ENCODE peak calls at places on chromosomes 1 and 21, in ten cellular contexts. One of them, this sample, is unnamed.

GRCh38 chr1:25875856-25876692 is 566 bp upstream of the PAQR7 start:
- DNase-seq in neural progenitor cell: peak; percentile 85
- DNase-seq in spleen: peak; percentile 65
- DNase-seq in ovary: no peak
- DNase-seq in left lung: peak; percentile 61
- DNase-seq in sigmoid colon: no peak
- DNase-seq in IMR-90: no peak
- DNase-seq in fibroblast of lung: no peak
- DNase-seq in CD8-positive, alpha-beta T cell: peak; percentile 12
- DNase-seq in left ventricle myocardium inferior: no peak
- DNase-seq in this sample: no peak

GRCh38 chr21:37564341-37564923 is 197.9 kb downstream of the DYRK1A start:
- DNase-seq in neural progenitor cell: peak; percentile 21
- DNase-seq in spleen: peak; percentile 89
- DNase-seq in ovary: peak; percentile 61
- DNase-seq in left lung: peak; percentile 82
- DNase-seq in sigmoid colon: peak; percentile 90
- DNase-seq in IMR-90: peak; percentile 100
- DNase-seq in fibroblast of lung: peak; percentile 100
- DNase-seq in CD8-positive, alpha-beta T cell: peak; percentile 71
- DNase-seq in left ventricle myocardium inferior: peak; percentile 66
- DNase-seq in this sample: peak; percentile 99

GRCh38 chr1:42815938-42816599 is 853 bp upstream of the ERMAP start:
- DNase-seq in neural progenitor cell: peak; percentile 67
- DNase-seq in spleen: no peak
- DNase-seq in ovary: no peak
- DNase-seq in left lung: no peak
- DNase-seq in sigmoid colon: no peak
- DNase-seq in IMR-90: peak; percentile 6
- DNase-seq in fibroblast of lung: peak; percentile 7
- DNase-seq in CD8-positive, alpha-beta T cell: peak; percentile 4
- DNase-seq in left ventricle myocardium inferior: no peak
- DNase-seq in this sample: no peak

GRCh38 chr1:226135709-226136108 is 50.8 kb downstream of the ACBD3 start:
- DNase-seq in neural progenitor cell: peak; percentile 36
- DNase-seq in spleen: peak; percentile 48
- DNase-seq in ovary: no peak
- DNase-seq in left lung: no peak
- DNase-seq in sigmoid colon: peak; percentile 62
- DNase-seq in IMR-90: no peak
- DNase-seq in fibroblast of lung: peak; percentile 5
- DNase-seq in CD8-positive, alpha-beta T cell: no peak
- DNase-seq in left ventricle myocardium inferior: no peak
- DNase-seq in this sample: no peak

GRCh38 chr1:243846761-243847160 is 3.3 kb downstream of the AKT3 start:
- DNase-seq in neural progenitor cell: no peak
- DNase-seq in spleen: no peak
- DNase-seq in ovary: no peak
- DNase-seq in left lung: no peak
- DNase-seq in sigmoid colon: no peak
- DNase-seq in IMR-90: no peak
- DNase-seq in fibroblast of lung: no peak
- DNase-seq in CD8-positive, alpha-beta T cell: no peak
- DNase-seq in left ventricle myocardium inferior: no peak
- DNase-seq in this sample: no peak

GRCh38 chr1:40382110-40382464 is 8.6 kb downstream of the SMAP2 start:
- DNase-seq in neural progenitor cell: no peak
- DNase-seq in spleen: no peak
- DNase-seq in ovary: no peak
- DNase-seq in left lung: no peak
- DNase-seq in sigmoid colon: no peak
- DNase-seq in IMR-90: no peak
- DNase-seq in fibroblast of lung: peak; percentile 17
- DNase-seq in CD8-positive, alpha-beta T cell: no peak
- DNase-seq in left ventricle myocardium inferior: no peak
- DNase-seq in this sample: no peak

GRCh38 chr21:36463204-36463603 is 16.7 kb downstream of the CLDN14 start:
- DNase-seq in neural progenitor cell: no peak
- DNase-seq in spleen: peak; percentile 28
- DNase-seq in ovary: no peak
- DNase-seq in left lung: no peak
- DNase-seq in sigmoid colon: no peak
- DNase-seq in IMR-90: no peak
- DNase-seq in fibroblast of lung: no peak
- DNase-seq in CD8-positive, alpha-beta T cell: no peak
- DNase-seq in left ventricle myocardium inferior: no peak
- DNase-seq in this sample: no peak

GRCh38 chr1:53585565-53585964 is 126.4 kb downstream of the DMRTB1 start:
- DNase-seq in neural progenitor cell: no peak
- DNase-seq in spleen: peak; percentile 48
- DNase-seq in ovary: no peak
- DNase-seq in left lung: no peak
- DNase-seq in sigmoid colon: peak; percentile 43
- DNase-seq in IMR-90: no peak
- DNase-seq in fibroblast of lung: no peak
- DNase-seq in CD8-positive, alpha-beta T cell: no peak
- DNase-seq in left ventricle myocardium inferior: no peak
- DNase-seq in this sample: no peak

GRCh38 chr1:234164098-234164709 is 209.1 kb upstream of the COA6 start:
- DNase-seq in neural progenitor cell: no peak
- DNase-seq in spleen: no peak
- DNase-seq in ovary: no peak
- DNase-seq in left lung: no peak
- DNase-seq in sigmoid colon: no peak
- DNase-seq in IMR-90: no peak
- DNase-seq in fibroblast of lung: no peak
- DNase-seq in CD8-positive, alpha-beta T cell: no peak
- DNase-seq in left ventricle myocardium inferior: no peak
- DNase-seq in this sample: no peak

GRCh38 chr1:39825432-39825941 is 36.8 kb upstream of the BMP8B start:
- DNase-seq in neural progenitor cell: no peak
- DNase-seq in spleen: no peak
- DNase-seq in ovary: no peak
- DNase-seq in left lung: no peak
- DNase-seq in sigmoid colon: no peak
- DNase-seq in IMR-90: no peak
- DNase-seq in fibroblast of lung: no peak
- DNase-seq in CD8-positive, alpha-beta T cell: no peak
- DNase-seq in left ventricle myocardium inferior: no peak
- DNase-seq in this sample: no peak

GRCh38 chr1:6009120-6010040 is 17.2 kb upstream of the NPHP4 start:
- DNase-seq in neural progenitor cell: no peak
- DNase-seq in spleen: peak; percentile 66
- DNase-seq in ovary: no peak
- DNase-seq in left lung: no peak
- DNase-seq in sigmoid colon: no peak
- DNase-seq in IMR-90: no peak
- DNase-seq in fibroblast of lung: no peak
- DNase-seq in CD8-positive, alpha-beta T cell: no peak
- DNase-seq in left ventricle myocardium inferior: no peak
- DNase-seq in this sample: no peak

GRCh38 chr1:54764132-54764921 is at the start of gene PARS2:
- DNase-seq in neural progenitor cell: peak; percentile 100
- DNase-seq in spleen: peak; percentile 98
- DNase-seq in ovary: peak; percentile 97
- DNase-seq in left lung: peak; percentile 97
- DNase-seq in sigmoid colon: peak; percentile 99
- DNase-seq in IMR-90: peak; percentile 100
- DNase-seq in fibroblast of lung: peak; percentile 100
- DNase-seq in CD8-positive, alpha-beta T cell: peak; percentile 91
- DNase-seq in left ventricle myocardium inferior: peak; percentile 95
- DNase-seq in this sample: peak; percentile 99

GRCh38 chr1:54767526-54767925 is 3.2 kb upstream of the PARS2 start:
- DNase-seq in neural progenitor cell: no peak
- DNase-seq in spleen: no peak
- DNase-seq in ovary: no peak
- DNase-seq in left lung: no peak
- DNase-seq in sigmoid colon: no peak
- DNase-seq in IMR-90: no peak
- DNase-seq in fibroblast of lung: no peak
- DNase-seq in CD8-positive, alpha-beta T cell: no peak
- DNase-seq in left ventricle myocardium inferior: no peak
- DNase-seq in this sample: no peak

GRCh38 chr1:54766726-54767125 is 2.4 kb upstream of the PARS2 start:
- DNase-seq in neural progenitor cell: no peak
- DNase-seq in spleen: no peak
- DNase-seq in ovary: no peak
- DNase-seq in left lung: no peak
- DNase-seq in sigmoid colon: no peak
- DNase-seq in IMR-90: no peak
- DNase-seq in fibroblast of lung: no peak
- DNase-seq in CD8-positive, alpha-beta T cell: no peak
- DNase-seq in left ventricle myocardium inferior: no peak
- DNase-seq in this sample: no peak

GRCh38 chr1:54764922-54765561 is 719 bp upstream of the PARS2 start:
- DNase-seq in neural progenitor cell: no peak
- DNase-seq in spleen: no peak
- DNase-seq in ovary: no peak
- DNase-seq in left lung: no peak
- DNase-seq in sigmoid colon: no peak
- DNase-seq in IMR-90: no peak
- DNase-seq in fibroblast of lung: no peak
- DNase-seq in CD8-positive, alpha-beta T cell: no peak
- DNase-seq in left ventricle myocardium inferior: no peak
- DNase-seq in this sample: no peak

DNA sequence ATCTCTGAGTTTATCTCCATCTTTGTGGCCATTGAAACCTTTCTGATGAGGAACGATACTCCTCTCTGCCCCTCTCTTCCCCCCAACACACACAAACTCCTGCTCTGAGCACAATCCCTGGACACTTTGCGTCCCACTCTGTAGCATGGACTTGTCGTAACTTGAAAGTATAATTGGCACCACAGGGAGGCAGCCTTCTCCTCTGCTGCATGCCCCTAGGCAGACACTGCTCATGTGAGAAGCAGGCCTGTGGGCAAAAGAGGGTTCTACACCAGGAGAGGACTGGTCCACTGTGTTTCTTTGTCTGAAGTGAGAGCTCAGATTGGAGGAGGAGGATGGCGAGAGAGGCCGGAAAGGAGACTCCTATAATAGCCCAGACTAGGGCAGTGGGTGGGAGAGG is 3.8 kb upstream of the PARS2 start:
- DNase-seq in neural progenitor cell: peak; percentile 37
- DNase-seq in spleen: no peak
- DNase-seq in ovary: no peak
- DNase-seq in left lung: no peak
- DNase-seq in sigmoid colon: no peak
- DNase-seq in IMR-90: peak; percentile 13
- DNase-seq in fibroblast of lung: no peak
- DNase-seq in CD8-positive, alpha-beta T cell: no peak
- DNase-seq in left ventricle myocardium inferior: no peak
- DNase-seq in this sample: no peak
- TF ChIP-seq CTCF in neural progenitor cell: peak; percentile 24
- TF ChIP-seq CTCF in spleen: no peak
- TF ChIP-seq CTCF in ovary: no peak
- TF ChIP-seq CTCF in left lung: no peak
- TF ChIP-seq CTCF in sigmoid colon: peak; percentile 24
- TF ChIP-seq CTCF in IMR-90: no peak
- TF ChIP-seq CTCF in fibroblast of lung: no peak
- TF ChIP-seq CTCF in CD8-positive, alpha-beta T cell: no peak
- TF ChIP-seq CTCF in left ventricle myocardium inferior: no peak
- TF ChIP-seq CTCF in this sample: peak; percentile 19

GRCh38 chr1:58084266-58084665 is 462.3 kb downstream of the OMA1 start:
- DNase-seq in neural progenitor cell: no peak
- DNase-seq in spleen: no peak
- DNase-seq in ovary: no peak
- DNase-seq in left lung: no peak
- DNase-seq in sigmoid colon: no peak
- DNase-seq in IMR-90: no peak
- DNase-seq in fibroblast of lung: no peak
- DNase-seq in CD8-positive, alpha-beta T cell: no peak
- DNase-seq in left ventricle myocardium inferior: no peak
- DNase-seq in this sample: no peak
- H3K4me3 ChIP-seq in neural progenitor cell: no peak overlapping the region
- H3K4me3 ChIP-seq in spleen: no peak overlapping the region
- H3K4me3 ChIP-seq in ovary: no peak overlapping the region
- H3K4me3 ChIP-seq in left lung: no peak overlapping the region
- H3K4me3 ChIP-seq in sigmoid colon: no peak overlapping the region
- H3K4me3 ChIP-seq in IMR-90: no peak overlapping the region
- H3K4me3 ChIP-seq in fibroblast of lung: no peak overlapping the region
- H3K4me3 ChIP-seq in CD8-positive, alpha-beta T cell: no peak overlapping the region
- H3K4me3 ChIP-seq in left ventricle myocardium inferior: no peak overlapping the region
- H3K4me3 ChIP-seq in this sample: no peak overlapping the region

GRCh38 chr1:222706815-222707214 is 5.5 kb downstream of the AIDA start:
- DNase-seq in neural progenitor cell: no peak
- DNase-seq in spleen: no peak
- DNase-seq in ovary: no peak
- DNase-seq in left lung: no peak
- DNase-seq in sigmoid colon: no peak
- DNase-seq in IMR-90: no peak
- DNase-seq in fibroblast of lung: no peak
- DNase-seq in CD8-positive, alpha-beta T cell: no peak
- DNase-seq in left ventricle myocardium inferior: no peak
- DNase-seq in this sample: no peak
- TF ChIP-seq CTCF in neural progenitor cell: no peak
- TF ChIP-seq CTCF in spleen: no peak
- TF ChIP-seq CTCF in ovary: no peak
- TF ChIP-seq CTCF in left lung: no peak
- TF ChIP-seq CTCF in sigmoid colon: no peak
- TF ChIP-seq CTCF in IMR-90: no peak
- TF ChIP-seq CTCF in fibroblast of lung: no peak
- TF ChIP-seq CTCF in CD8-positive, alpha-beta T cell: no peak
- TF ChIP-seq CTCF in left ventricle myocardium inferior: no peak
- TF ChIP-seq CTCF in this sample: no peak

GRCh38 chr1:230186003-230186863 is 119.2 kb downstream of the GALNT2 start:
- DNase-seq in neural progenitor cell: no peak
- DNase-seq in spleen: no peak
- DNase-seq in ovary: no peak
- DNase-seq in left lung: peak; percentile 86
- DNase-seq in sigmoid colon: peak; percentile 85
- DNase-seq in IMR-90: peak; percentile 93
- DNase-seq in fibroblast of lung: peak; percentile 91
- DNase-seq in CD8-positive, alpha-beta T cell: no peak
- DNase-seq in left ventricle myocardium inferior: no peak
- DNase-seq in this sample: peak; percentile 39

GRCh38 chr1:230185076-230186001 is 118.3 kb downstream of the GALNT2 start:
- DNase-seq in neural progenitor cell: no peak
- DNase-seq in spleen: no peak
- DNase-seq in ovary: no peak
- DNase-seq in left lung: no peak
- DNase-seq in sigmoid colon: no peak
- DNase-seq in IMR-90: no peak
- DNase-seq in fibroblast of lung: no peak
- DNase-seq in CD8-positive, alpha-beta T cell: no peak
- DNase-seq in left ventricle myocardium inferior: no peak
- DNase-seq in this sample: no peak

GRCh38 chr1:230186874-230187273 is 119.8 kb downstream of the GALNT2 start:
- DNase-seq in neural progenitor cell: no peak
- DNase-seq in spleen: no peak
- DNase-seq in ovary: no peak
- DNase-seq in left lung: no peak
- DNase-seq in sigmoid colon: no peak
- DNase-seq in IMR-90: no peak
- DNase-seq in fibroblast of lung: no peak
- DNase-seq in CD8-positive, alpha-beta T cell: no peak
- DNase-seq in left ventricle myocardium inferior: no peak
- DNase-seq in this sample: no peak

GRCh38 chr1:230188826-230189225 is 121.8 kb downstream of the GALNT2 start:
- DNase-seq in neural progenitor cell: no peak
- DNase-seq in spleen: no peak
- DNase-seq in ovary: no peak
- DNase-seq in left lung: no peak
- DNase-seq in sigmoid colon: no peak
- DNase-seq in IMR-90: no peak
- DNase-seq in fibroblast of lung: no peak
- DNase-seq in CD8-positive, alpha-beta T cell: no peak
- DNase-seq in left ventricle myocardium inferior: no peak
- DNase-seq in this sample: no peak

GRCh38 chr1:230187290-230187689 is 120.3 kb downstream of the GALNT2 start:
- DNase-seq in neural progenitor cell: no peak
- DNase-seq in spleen: no peak
- DNase-seq in ovary: no peak
- DNase-seq in left lung: no peak
- DNase-seq in sigmoid colon: no peak
- DNase-seq in IMR-90: no peak
- DNase-seq in fibroblast of lung: no peak
- DNase-seq in CD8-positive, alpha-beta T cell: no peak
- DNase-seq in left ventricle myocardium inferior: no peak
- DNase-seq in this sample: no peak
- H3K4me3 ChIP-seq in neural progenitor cell: no peak overlapping the region
- H3K4me3 ChIP-seq in spleen: no peak overlapping the region
- H3K4me3 ChIP-seq in ovary: no peak overlapping the region
- H3K4me3 ChIP-seq in left lung: no peak overlapping the region
- H3K4me3 ChIP-seq in sigmoid colon: no peak overlapping the region
- H3K4me3 ChIP-seq in IMR-90: no peak overlapping the region
- H3K4me3 ChIP-seq in fibroblast of lung: no peak overlapping the region
- H3K4me3 ChIP-seq in CD8-positive, alpha-beta T cell: no peak overlapping the region
- H3K4me3 ChIP-seq in left ventricle myocardium inferior: no peak overlapping the region
- H3K4me3 ChIP-seq in this sample: no peak overlapping the region